ENCODE peak calls at places on chromosomes 3 and 15, in nine cellular contexts. L is bronchial epithelial cell; R is activated CD8-positive, alpha-beta T cell treated with anti-CD3 and anti-CD28 coated beads for 36 hours; X is nephron progenitor cell; G is mammary epithelial cell; P is CD4-positive, alpha-beta T cell; T is fibroblast of lung; Z is HFFc6; U is neural crest cell. K is an unnamed sample.

GRCh38 chr3:159252274-159252673 is 450.4 kb downstream of the MFSD1 start:
- DNase-seq in L (no peak), R (no peak), X (no peak), G (no peak), P (no peak), T (no peak), Z (peak; percentile 33), U (no peak), K (no peak)

GRCh38 chr15:66721501-66721937 is 19.5 kb downstream of the SMAD6 start:
- DNase-seq in L (peak; percentile 37), R (no peak), X (no peak), G (peak; percentile 15), P (no peak), T (no peak), Z (no peak), U (no peak), K (no peak)

GRCh38 chr3:116000315-116000714 is 377.0 kb downstream of the GAP43 start:
- DNase-seq in L (peak; percentile 97), R (no peak), X (no peak), G (peak; percentile 95), P (no peak), T (peak; percentile 88), Z (peak; percentile 88), U (no peak), K (peak; percentile 5)

GRCh38 chr15:55060831-55061230 is 135.9 kb downstream of the RSL24D1 start:
- DNase-seq in L (no peak), R (no peak), X (no peak), G (no peak), P (no peak), T (no peak), Z (no peak), U (no peak), K (no peak)

GRCh38 chr3:31106912-31107311 is 212.5 kb upstream of the GADL1 start:
- DNase-seq in L (peak; percentile 57), R (no peak), X (no peak), G (peak; percentile 33), P (no peak), T (no peak), Z (no peak), U (no peak), K (peak; percentile 13)

GRCh38 chr15:53644681-53645080 is 114.8 kb downstream of the WDR72 start:
- DNase-seq in L (no peak), R (no peak), X (no peak), G (no peak), P (no peak), T (no peak), Z (no peak), U (no peak), K (no peak)

GRCh38 chr15:36080759-36081158 is 498.7 kb upstream of the CDIN1 start:
- DNase-seq in L (no peak), R (no peak), X (no peak), G (no peak), P (no peak), T (no peak), Z (no peak), U (no peak), K (no peak)

GRCh38 chr3:129286081-129286480 is 7.4 kb downstream of the HMCES start:
- DNase-seq in L (no peak), R (no peak), X (no peak), G (no peak), P (no peak), T (no peak), Z (no peak), U (no peak), K (no peak)

GRCh38 chr3:78050276-78051080 is 1010.6 kb downstream of the ROBO2 start:
- DNase-seq in L (peak; percentile 31), R (no peak), X (no peak), G (no peak), P (no peak), T (peak; percentile 30), Z (no peak), U (no peak), K (no peak)

DNA sequence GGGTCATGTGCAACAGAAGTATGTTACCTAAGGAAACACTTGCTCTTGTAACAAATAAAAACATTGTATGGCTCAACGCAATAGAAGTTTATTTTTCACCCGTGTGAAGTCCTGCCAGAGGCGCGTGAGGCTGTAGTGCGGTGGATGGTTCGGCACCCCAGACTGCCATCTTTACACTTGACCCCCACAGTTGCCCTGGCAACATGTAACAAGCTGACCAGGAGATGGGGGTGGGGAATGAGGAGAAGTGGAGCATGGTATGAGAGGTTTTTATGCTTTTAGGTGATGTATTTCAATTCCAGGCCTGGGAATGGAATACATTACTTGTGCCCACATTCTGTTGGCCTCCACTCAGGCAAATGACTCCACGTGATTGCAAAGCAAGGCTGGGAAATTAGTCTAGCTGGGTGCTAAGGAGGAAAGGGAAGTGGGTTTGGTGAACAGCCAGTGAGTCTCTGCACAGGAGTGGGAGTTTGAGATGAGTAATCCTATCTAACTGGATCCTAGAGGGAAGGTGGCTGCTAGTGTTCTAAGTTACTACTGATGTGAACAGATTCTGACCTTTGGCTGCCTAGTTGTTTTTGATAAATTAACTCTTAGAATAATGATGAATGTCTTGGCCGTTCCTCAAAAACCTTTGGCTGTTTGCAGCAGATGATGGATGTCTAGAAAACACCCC is 33.8 kb upstream of the GREM1 start:
- DNase-seq in L (peak; percentile 96), R (no peak), X (no peak), G (peak; percentile 89), P (no peak), T (peak; percentile 92), Z (peak; percentile 86), U (no peak), K (no peak)
- TF ChIP-seq CTCF in L (no peak), R (no peak), X (no peak), G (no peak), P (no peak), T (no peak), Z (no peak), U (no peak), K (no peak)

DNA sequence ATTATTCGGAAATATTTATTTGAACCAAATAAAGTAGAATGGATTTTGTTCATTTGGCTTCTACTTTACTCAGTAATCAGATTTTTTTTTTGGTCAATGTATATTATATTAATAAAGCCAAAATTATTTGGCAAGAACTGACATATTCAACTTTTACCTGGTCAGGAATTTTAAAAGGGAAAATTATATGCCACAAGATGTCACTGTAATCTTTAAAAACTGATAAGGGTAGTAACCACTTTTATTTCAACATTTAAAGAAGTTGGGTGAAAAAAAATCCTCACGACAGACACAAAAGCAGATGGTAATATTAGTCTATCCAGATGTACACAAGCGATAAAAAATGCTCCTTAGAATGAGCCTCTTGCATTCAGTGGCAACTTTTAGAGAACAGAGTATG is 101.9 kb downstream of the SERPINI1 start:
- DNase-seq in L (peak; percentile 21), R (no peak), X (no peak), G (no peak), P (no peak), T (peak; percentile 52), Z (no peak), U (no peak), K (no peak)
- TF ChIP-seq CTCF in L (no peak), R (no peak), X (no peak), G (peak; percentile 28), P (no peak), T (no peak), Z (peak; percentile 26), U (peak; percentile 39), K (no peak)

GRCh38 chr3:125053304-125053699 is 2.5 kb downstream of the HEG1 start:
- DNase-seq in L (no peak), R (no peak), X (no peak), G (no peak), P (no peak), T (no peak), Z (no peak), U (no peak), K (no peak)

GRCh38 chr3:125055165-125055912 is 458 bp downstream of the HEG1 start:
- DNase-seq in L (no peak), R (peak; percentile 31), X (peak; percentile 69), G (no peak), P (no peak), T (no peak), Z (no peak), U (no peak), K (peak; percentile 76)

GRCh38 chr3:125052671-125053303 is 3.0 kb downstream of the HEG1 start:
- DNase-seq in L (peak; percentile 60), R (no peak), X (no peak), G (peak; percentile 40), P (no peak), T (peak; percentile 77), Z (peak; percentile 87), U (no peak), K (no peak)

GRCh38 chr3:125055913-125056705 is at the start of gene HEG1:
- DNase-seq in L (peak; percentile 37), R (peak; percentile 84), X (peak; percentile 83), G (peak; percentile 73), P (peak; percentile 48), T (peak; percentile 79), Z (peak; percentile 72), U (peak; percentile 65), K (peak; percentile 94)

DNA sequence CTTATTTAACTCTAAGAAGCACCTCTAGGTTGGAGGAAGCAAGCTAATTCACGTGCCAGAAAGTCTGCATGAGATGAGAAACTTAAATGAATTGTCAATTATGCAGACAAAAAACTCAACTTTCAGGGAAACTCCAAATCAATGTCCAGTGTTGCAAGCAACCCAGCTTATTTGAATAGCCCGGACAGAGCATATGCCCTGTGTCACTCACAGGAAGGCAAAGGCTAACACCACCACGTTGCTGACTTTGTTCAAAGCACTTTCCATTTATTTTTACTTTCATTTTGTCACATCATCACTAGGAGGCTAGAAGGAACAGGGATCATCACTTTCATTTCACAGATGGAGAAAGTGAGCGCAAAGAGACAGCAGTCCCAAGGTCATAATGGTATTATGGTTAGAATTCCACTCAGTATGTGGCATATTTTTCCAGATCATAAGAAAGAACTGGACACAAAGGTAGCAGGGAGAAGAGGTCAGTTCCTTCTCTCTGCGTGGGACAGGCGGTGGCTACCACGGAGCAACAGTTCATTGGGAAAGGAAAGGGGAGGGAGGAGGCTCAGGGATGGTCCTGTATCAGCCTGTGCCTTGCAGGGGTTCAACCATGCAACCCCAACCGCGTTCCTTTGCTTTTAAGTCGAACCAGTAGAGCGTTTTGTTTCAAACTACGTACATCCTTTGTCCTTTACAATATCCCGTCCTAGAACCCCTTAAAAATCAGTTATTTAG is 1.2 kb downstream of the HEG1 start:
- DNase-seq in L (no peak), R (peak; percentile 23), X (no peak), G (peak; percentile 43), P (no peak), T (peak; percentile 80), Z (peak; percentile 66), U (no peak), K (peak; percentile 82)
- TF ChIP-seq CTCF in L (no peak), R (no peak), X (no peak), G (peak; percentile 18), P (peak; percentile 9), T (peak; percentile 25), Z (peak; percentile 43), U (peak; percentile 20), K (no peak)

DNA sequence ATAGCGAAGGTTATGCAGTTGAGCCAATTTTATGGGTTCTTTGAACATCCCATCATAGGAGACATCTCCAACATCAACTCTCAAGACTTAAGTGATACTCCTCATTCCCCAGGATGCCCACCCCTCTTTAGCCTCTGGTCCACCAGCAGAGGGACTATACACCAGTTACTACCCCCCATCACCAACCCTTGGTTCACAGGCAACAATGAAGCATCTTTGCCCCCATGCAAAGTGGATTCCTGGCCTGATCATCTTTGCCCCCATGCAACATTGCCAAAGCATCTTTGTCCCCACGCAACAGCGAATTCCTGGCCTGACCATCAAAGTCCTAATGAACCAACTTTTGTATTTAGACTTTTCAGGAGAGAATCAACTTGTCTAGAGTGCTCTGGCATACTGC is 19.1 kb downstream of the GPR15 start:
- DNase-seq in L (no peak), R (no peak), X (no peak), G (no peak), P (no peak), T (no peak), Z (no peak), U (no peak), K (no peak)
- TF ChIP-seq CTCF in L (no peak), R (no peak), X (no peak), G (no peak), P (no peak), T (no peak), Z (no peak), U (no peak), K (no peak)

K was measured in GM13977.